ENCODE peak calls at places on chromosomes 5 and 9, in four cellular contexts. L is left colon, I is GM23248, M is ACHN. Q is an unnamed sample.

GRCh38 chr5:73483676-73484075 is 14.6 kb upstream of the BTF3 start:
- DNase-seq in L (no peak), I (no peak), M (no peak), Q (no peak)

GRCh38 chr5:143176048-143176447 is 227.4 kb downstream of the NR3C1 start:
- DNase-seq in L (no peak), I (peak), M (no peak), Q (no peak)

GRCh38 chr5:175246242-175246891 is 197.6 kb downstream of the DRD1 start:
- DNase-seq in I (peak), M (peak), L (no peak), Q (no peak)

GRCh38 chr5:174229640-174230350 is 184.3 kb downstream of the NSG2 start:
- DNase-seq in M (no peak), L (no peak), I (peak), Q (no peak)

GRCh38 chr5:132114150-132115121 is 40.8 kb downstream of the CSF2 start:
- DNase-seq in L (no peak), M (no peak), I (no peak), Q (no peak)

GRCh38 chr5:11905209-11905608 is 963 bp upstream of the CTNND2 start:
- DNase-seq in M (no peak), I (no peak), L (no peak), Q (no peak)

GRCh38 chr5:140135127-140135526 is 9.4 kb downstream of the IGIP start:
- DNase-seq in L (no peak), M (no peak), I (no peak), Q (no peak)

GRCh38 chr5:142327111-142327842 is 2.5 kb upstream of the SPRY4 start:
- DNase-seq in I (peak), L (no peak), M (no peak), Q (no peak)

GRCh38 chr9:89475891-89476440 is 21.9 kb downstream of the SEMA4D start:
- DNase-seq in L (no peak), M (no peak), I (no peak), Q (no peak)

GRCh38 chr5:16784088-16784487 is 152.0 kb downstream of the MYO10 start:
- DNase-seq in I (peak), L (no peak), M (no peak), Q (no peak)

GRCh38 chr5:141039517-141039916 is 11.7 kb upstream of the PCDHB1 start:
- DNase-seq in I (no peak), L (no peak), M (no peak), Q (no peak)

GRCh38 chr5:88883059-88883565 is at the start of gene MEF2C:
- DNase-seq in M (peak), I (peak), L (peak), Q (peak)

GRCh38 chr9:37290881-37291485 is 131.5 kb upstream of the GRHPR start:
- DNase-seq in I (peak), M (peak), L (no peak), Q (no peak)

GRCh38 chr9:130302785-130303612 is 37.4 kb downstream of the HMCN2 start:
- DNase-seq in L (no peak), I (no peak), M (no peak), Q (no peak)

Q was measured in prostate gland.